ENCODE peak calls at places on chromosomes 2 and 18, in seven cellular contexts. One of them, this sample, is unnamed.

GRCh38 chr2:240460243-240460630 is 24.8 kb downstream of the GPC1 start:
- DNase-seq in HepG2: no peak
- DNase-seq in esophagus squamous epithelium: no peak
- DNase-seq in left ventricle myocardium inferior: peak
- DNase-seq in A549: no peak
- DNase-seq in activated CD8-positive, alpha-beta T cell treated with anti-CD3 and anti-CD28 coated beads for 36 hours: peak
- DNase-seq in AG09319: no peak
- DNase-seq in this sample: no peak

GRCh38 chr2:99623035-99623434 is 133.2 kb upstream of the REV1 start:
- DNase-seq in AG09319: no peak
- DNase-seq in esophagus squamous epithelium: no peak
- DNase-seq in A549: no peak
- DNase-seq in left ventricle myocardium inferior: no peak
- DNase-seq in activated CD8-positive, alpha-beta T cell treated with anti-CD3 and anti-CD28 coated beads for 36 hours: no peak
- DNase-seq in HepG2: no peak
- DNase-seq in this sample: no peak

GRCh38 chr2:24909555-24910177 is 10.4 kb downstream of the ADCY3 start:
- DNase-seq in left ventricle myocardium inferior: no peak
- DNase-seq in esophagus squamous epithelium: no peak
- DNase-seq in HepG2: no peak
- DNase-seq in AG09319: peak
- DNase-seq in activated CD8-positive, alpha-beta T cell treated with anti-CD3 and anti-CD28 coated beads for 36 hours: no peak
- DNase-seq in A549: no peak
- DNase-seq in this sample: no peak

GRCh38 chr2:85550476-85550875 is 10.8 kb downstream of the GGCX start:
- DNase-seq in left ventricle myocardium inferior: no peak
- DNase-seq in HepG2: no peak
- DNase-seq in A549: no peak
- DNase-seq in esophagus squamous epithelium: no peak
- DNase-seq in activated CD8-positive, alpha-beta T cell treated with anti-CD3 and anti-CD28 coated beads for 36 hours: no peak
- DNase-seq in AG09319: no peak
- DNase-seq in this sample: no peak

GRCh38 chr2:56088411-56088810 is 95.4 kb upstream of the CCDC85A start:
- DNase-seq in esophagus squamous epithelium: no peak
- DNase-seq in activated CD8-positive, alpha-beta T cell treated with anti-CD3 and anti-CD28 coated beads for 36 hours: no peak
- DNase-seq in HepG2: no peak
- DNase-seq in left ventricle myocardium inferior: no peak
- DNase-seq in A549: no peak
- DNase-seq in AG09319: no peak
- DNase-seq in this sample: no peak

GRCh38 chr2:223853425-223853837 is 16.0 kb upstream of the AP1S3 start:
- DNase-seq in left ventricle myocardium inferior: no peak
- DNase-seq in activated CD8-positive, alpha-beta T cell treated with anti-CD3 and anti-CD28 coated beads for 36 hours: no peak
- DNase-seq in HepG2: peak
- DNase-seq in esophagus squamous epithelium: no peak
- DNase-seq in AG09319: no peak
- DNase-seq in A549: no peak
- DNase-seq in this sample: no peak

GRCh38 chr2:74261204-74261864 is 62.9 kb downstream of the MTHFD2 start:
- DNase-seq in A549: peak
- DNase-seq in AG09319: no peak
- DNase-seq in activated CD8-positive, alpha-beta T cell treated with anti-CD3 and anti-CD28 coated beads for 36 hours: no peak
- DNase-seq in left ventricle myocardium inferior: peak
- DNase-seq in esophagus squamous epithelium: no peak
- DNase-seq in HepG2: peak
- DNase-seq in this sample: no peak

GRCh38 chr2:1601064-1601405 is 143.3 kb downstream of the PXDN start:
- DNase-seq in HepG2: no peak
- DNase-seq in AG09319: no peak
- DNase-seq in A549: no peak
- DNase-seq in activated CD8-positive, alpha-beta T cell treated with anti-CD3 and anti-CD28 coated beads for 36 hours: no peak
- DNase-seq in left ventricle myocardium inferior: no peak
- DNase-seq in esophagus squamous epithelium: no peak
- DNase-seq in this sample: no peak

GRCh38 chr18:69367104-69367503 is 33.6 kb upstream of the DOK6 start:
- DNase-seq in A549: no peak
- DNase-seq in activated CD8-positive, alpha-beta T cell treated with anti-CD3 and anti-CD28 coated beads for 36 hours: no peak
- DNase-seq in AG09319: no peak
- DNase-seq in esophagus squamous epithelium: no peak
- DNase-seq in left ventricle myocardium inferior: no peak
- DNase-seq in HepG2: peak
- DNase-seq in this sample: no peak

GRCh38 chr18:10329116-10329515 is 125.3 kb upstream of the APCDD1 start:
- DNase-seq in esophagus squamous epithelium: no peak
- DNase-seq in activated CD8-positive, alpha-beta T cell treated with anti-CD3 and anti-CD28 coated beads for 36 hours: no peak
- DNase-seq in A549: no peak
- DNase-seq in left ventricle myocardium inferior: no peak
- DNase-seq in HepG2: no peak
- DNase-seq in AG09319: no peak
- DNase-seq in this sample: no peak

GRCh38 chr2:30225131-30225762 is 6.1 kb upstream of the LBH start:
- DNase-seq in activated CD8-positive, alpha-beta T cell treated with anti-CD3 and anti-CD28 coated beads for 36 hours: peak
- DNase-seq in A549: no peak
- DNase-seq in AG09319: no peak
- DNase-seq in left ventricle myocardium inferior: no peak
- DNase-seq in esophagus squamous epithelium: no peak
- DNase-seq in HepG2: no peak
- DNase-seq in this sample: peak

GRCh38 chr2:175111200-175111657 is 56.8 kb downstream of the ATF2 start:
- DNase-seq in A549: peak
- DNase-seq in HepG2: peak
- DNase-seq in activated CD8-positive, alpha-beta T cell treated with anti-CD3 and anti-CD28 coated beads for 36 hours: no peak
- DNase-seq in AG09319: peak
- DNase-seq in left ventricle myocardium inferior: no peak
- DNase-seq in esophagus squamous epithelium: no peak
- DNase-seq in this sample: peak

GRCh38 chr2:44560352-44560751 is 198.6 kb downstream of the CAMKMT start:
- DNase-seq in esophagus squamous epithelium: no peak
- DNase-seq in A549: no peak
- DNase-seq in left ventricle myocardium inferior: no peak
- DNase-seq in activated CD8-positive, alpha-beta T cell treated with anti-CD3 and anti-CD28 coated beads for 36 hours: peak
- DNase-seq in AG09319: no peak
- DNase-seq in HepG2: no peak
- DNase-seq in this sample: no peak

GRCh38 chr2:201680743-201681142 is 17.7 kb downstream of the MPP4 start:
- DNase-seq in left ventricle myocardium inferior: no peak
- DNase-seq in A549: peak
- DNase-seq in AG09319: no peak
- DNase-seq in activated CD8-positive, alpha-beta T cell treated with anti-CD3 and anti-CD28 coated beads for 36 hours: peak
- DNase-seq in HepG2: peak
- DNase-seq in esophagus squamous epithelium: no peak
- DNase-seq in this sample: peak
- TF ChIP-seq CTCF in left ventricle myocardium inferior: peak
- TF ChIP-seq CTCF in A549: peak
- TF ChIP-seq CTCF in AG09319: peak
- TF ChIP-seq CTCF in activated CD8-positive, alpha-beta T cell treated with anti-CD3 and anti-CD28 coated beads for 36 hours: peak
- TF ChIP-seq CTCF in HepG2: peak
- TF ChIP-seq CTCF in esophagus squamous epithelium: no peak
- TF ChIP-seq CTCF in this sample: peak

DNA sequence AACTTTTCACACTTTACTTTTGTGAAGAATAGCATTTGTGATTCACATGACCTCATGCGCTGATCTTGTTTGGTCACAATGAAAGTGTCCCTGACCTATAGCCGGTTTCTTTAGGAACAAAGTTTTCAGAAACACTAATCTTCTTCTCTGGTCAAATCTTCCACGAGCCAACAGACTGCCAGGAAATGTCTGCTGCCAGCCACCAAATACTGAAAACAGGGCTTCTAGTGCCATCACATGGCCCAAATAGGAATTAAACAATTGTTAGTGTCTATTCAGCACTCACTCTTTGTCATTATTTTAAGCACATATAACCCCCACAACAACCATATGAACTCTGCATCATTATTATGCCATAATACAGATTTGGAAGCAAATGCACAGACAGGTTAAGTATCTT is 286.5 kb upstream of the SYT4 start:
- DNase-seq in esophagus squamous epithelium: no peak
- DNase-seq in A549: no peak
- DNase-seq in AG09319: no peak
- DNase-seq in activated CD8-positive, alpha-beta T cell treated with anti-CD3 and anti-CD28 coated beads for 36 hours: peak
- DNase-seq in HepG2: peak
- DNase-seq in left ventricle myocardium inferior: no peak
- DNase-seq in this sample: no peak
- TF ChIP-seq CTCF in esophagus squamous epithelium: no peak
- TF ChIP-seq CTCF in A549: peak
- TF ChIP-seq CTCF in AG09319: peak
- TF ChIP-seq CTCF in activated CD8-positive, alpha-beta T cell treated with anti-CD3 and anti-CD28 coated beads for 36 hours: peak
- TF ChIP-seq CTCF in HepG2: peak
- TF ChIP-seq CTCF in left ventricle myocardium inferior: peak
- TF ChIP-seq CTCF in this sample: peak

GRCh38 chr2:151162185-151162584 is 99.5 kb downstream of the RBM43 start:
- DNase-seq in left ventricle myocardium inferior: no peak
- DNase-seq in HepG2: no peak
- DNase-seq in A549: no peak
- DNase-seq in AG09319: peak
- DNase-seq in esophagus squamous epithelium: no peak
- DNase-seq in activated CD8-positive, alpha-beta T cell treated with anti-CD3 and anti-CD28 coated beads for 36 hours: no peak
- DNase-seq in this sample: no peak
- TF ChIP-seq CTCF in left ventricle myocardium inferior: no peak
- TF ChIP-seq CTCF in HepG2: no peak
- TF ChIP-seq CTCF in A549: peak
- TF ChIP-seq CTCF in AG09319: peak
- TF ChIP-seq CTCF in esophagus squamous epithelium: no peak
- TF ChIP-seq CTCF in activated CD8-positive, alpha-beta T cell treated with anti-CD3 and anti-CD28 coated beads for 36 hours: no peak
- TF ChIP-seq CTCF in this sample: no peak

DNA sequence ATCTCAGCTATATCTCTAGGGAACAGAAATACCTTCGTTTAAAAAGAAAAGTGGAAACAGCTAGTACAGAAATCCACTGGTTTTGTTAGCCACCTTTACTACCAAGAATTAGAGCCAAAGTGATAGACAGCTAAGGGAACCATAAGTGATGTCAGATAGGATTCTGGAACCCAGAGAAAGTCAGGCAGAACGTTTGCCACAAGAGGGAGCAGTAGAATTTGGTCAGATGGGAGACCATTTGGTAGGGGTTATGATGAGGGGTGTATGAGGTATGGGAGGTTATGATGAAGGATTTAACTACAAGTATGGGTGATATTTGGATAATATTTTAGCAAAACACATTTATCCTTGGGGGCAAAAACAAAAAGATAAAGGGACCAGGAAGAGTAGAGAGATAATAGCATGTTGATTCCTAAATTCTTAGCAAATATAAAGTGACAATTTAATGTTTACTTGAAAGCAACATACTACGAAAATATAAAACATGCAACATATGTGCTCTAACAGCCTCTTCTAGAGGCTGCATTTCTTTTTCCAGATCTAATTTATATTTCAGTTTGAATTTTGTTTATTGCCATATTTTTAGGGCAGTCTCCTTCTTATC is 3.3 kb downstream of the SLC8A1 start:
- DNase-seq in AG09319: no peak
- DNase-seq in activated CD8-positive, alpha-beta T cell treated with anti-CD3 and anti-CD28 coated beads for 36 hours: peak
- DNase-seq in HepG2: peak
- DNase-seq in left ventricle myocardium inferior: no peak
- DNase-seq in esophagus squamous epithelium: no peak
- DNase-seq in A549: peak
- DNase-seq in this sample: no peak
- TF ChIP-seq CTCF in AG09319: peak
- TF ChIP-seq CTCF in activated CD8-positive, alpha-beta T cell treated with anti-CD3 and anti-CD28 coated beads for 36 hours: peak
- TF ChIP-seq CTCF in HepG2: peak
- TF ChIP-seq CTCF in left ventricle myocardium inferior: peak
- TF ChIP-seq CTCF in esophagus squamous epithelium: no peak
- TF ChIP-seq CTCF in A549: peak
- TF ChIP-seq CTCF in this sample: peak